ENCODE peak calls at places on chromosomes 1 and 21, in ten cellular contexts. One of them, this sample, is unnamed.
A peak's percentile ranks its signal among the peaks of the same experiment; 100 is the strongest.

GRCh38 chr1:32336963-32337675 is 1.1 kb upstream of the MARCKSL1 start:
- DNase-seq in OCI-LY7: peak; percentile 51
- DNase-seq in transverse colon: peak; percentile 57
- DNase-seq in Peyer's patch: peak; percentile 85
- DNase-seq in A673: peak; percentile 45
- DNase-seq in tibial nerve: no peak
- DNase-seq in tibial artery: no peak
- DNase-seq in heart left ventricle: peak; percentile 38
- DNase-seq in fibroblast of lung: peak; percentile 53
- DNase-seq in IMR-90: peak; percentile 47
- DNase-seq in this sample: no peak

GRCh38 chr1:225514671-225515081 is 86.8 kb upstream of the LBR start:
- DNase-seq in Peyer's patch: no peak
- DNase-seq in fibroblast of lung: peak; percentile 32
- DNase-seq in tibial artery: no peak
- DNase-seq in transverse colon: no peak
- DNase-seq in OCI-LY7: no peak
- DNase-seq in tibial nerve: no peak
- DNase-seq in heart left ventricle: no peak
- DNase-seq in A673: no peak
- DNase-seq in IMR-90: no peak
- DNase-seq in this sample: no peak

GRCh38 chr1:247407180-247407616 is 8.8 kb upstream of the NLRP3 start:
- DNase-seq in fibroblast of lung: no peak
- DNase-seq in A673: no peak
- DNase-seq in Peyer's patch: peak; percentile 78
- DNase-seq in tibial artery: no peak
- DNase-seq in IMR-90: no peak
- DNase-seq in heart left ventricle: no peak
- DNase-seq in OCI-LY7: no peak
- DNase-seq in tibial nerve: no peak
- DNase-seq in transverse colon: peak; percentile 37
- DNase-seq in this sample: no peak

GRCh38 chr1:209657140-209657879 is 5.1 kb upstream of the LAMB3 start:
- DNase-seq in IMR-90: no peak
- DNase-seq in tibial artery: no peak
- DNase-seq in fibroblast of lung: no peak
- DNase-seq in tibial nerve: no peak
- DNase-seq in Peyer's patch: no peak
- DNase-seq in transverse colon: no peak
- DNase-seq in A673: no peak
- DNase-seq in OCI-LY7: no peak
- DNase-seq in heart left ventricle: no peak
- DNase-seq in this sample: no peak

GRCh38 chr1:227343727-227344551 is 25.6 kb upstream of the CDC42BPA start:
- DNase-seq in heart left ventricle: no peak
- DNase-seq in transverse colon: no peak
- DNase-seq in OCI-LY7: no peak
- DNase-seq in tibial nerve: no peak
- DNase-seq in Peyer's patch: no peak
- DNase-seq in A673: peak; percentile 49
- DNase-seq in tibial artery: no peak
- DNase-seq in fibroblast of lung: peak; percentile 83
- DNase-seq in IMR-90: peak; percentile 96
- DNase-seq in this sample: no peak

GRCh38 chr1:91777630-91778300 is 108.2 kb downstream of the TGFBR3 start:
- DNase-seq in fibroblast of lung: no peak
- DNase-seq in tibial artery: no peak
- DNase-seq in IMR-90: no peak
- DNase-seq in transverse colon: no peak
- DNase-seq in A673: no peak
- DNase-seq in Peyer's patch: no peak
- DNase-seq in OCI-LY7: no peak
- DNase-seq in tibial nerve: no peak
- DNase-seq in heart left ventricle: no peak
- DNase-seq in this sample: peak; percentile 56

GRCh38 chr1:208793946-208794345 is 549.8 kb upstream of the PLXNA2 start:
- DNase-seq in tibial nerve: no peak
- DNase-seq in IMR-90: no peak
- DNase-seq in fibroblast of lung: no peak
- DNase-seq in OCI-LY7: no peak
- DNase-seq in transverse colon: no peak
- DNase-seq in tibial artery: no peak
- DNase-seq in Peyer's patch: no peak
- DNase-seq in A673: no peak
- DNase-seq in heart left ventricle: no peak
- DNase-seq in this sample: no peak

GRCh38 chr1:16175610-16176553 is 20.0 kb upstream of the EPHA2 start:
- DNase-seq in A673: peak; percentile 62
- DNase-seq in tibial artery: peak; percentile 96
- DNase-seq in Peyer's patch: peak; percentile 88
- DNase-seq in fibroblast of lung: peak; percentile 92
- DNase-seq in IMR-90: peak; percentile 91
- DNase-seq in transverse colon: peak; percentile 86
- DNase-seq in OCI-LY7: no peak
- DNase-seq in heart left ventricle: peak; percentile 92
- DNase-seq in tibial nerve: peak; percentile 84
- DNase-seq in this sample: no peak

GRCh38 chr21:37803076-37803475 is 113.2 kb downstream of the KCNJ6 start:
- DNase-seq in A673: no peak
- DNase-seq in OCI-LY7: no peak
- DNase-seq in Peyer's patch: no peak
- DNase-seq in IMR-90: no peak
- DNase-seq in tibial artery: no peak
- DNase-seq in fibroblast of lung: no peak
- DNase-seq in heart left ventricle: no peak
- DNase-seq in tibial nerve: no peak
- DNase-seq in transverse colon: no peak
- DNase-seq in this sample: no peak

GRCh38 chr1:28259935-28260802 is 851 bp downstream of the SESN2 start:
- DNase-seq in Peyer's patch: peak; percentile 80
- DNase-seq in A673: peak; percentile 56
- DNase-seq in OCI-LY7: no peak
- DNase-seq in heart left ventricle: peak; percentile 81
- DNase-seq in transverse colon: peak; percentile 72
- DNase-seq in fibroblast of lung: peak; percentile 93
- DNase-seq in IMR-90: peak; percentile 88
- DNase-seq in tibial artery: peak; percentile 90
- DNase-seq in tibial nerve: peak; percentile 53
- DNase-seq in this sample: peak; percentile 93

GRCh38 chr1:224497714-224498573 is 63.3 kb upstream of the WDR26 start:
- DNase-seq in fibroblast of lung: peak; percentile 93
- DNase-seq in Peyer's patch: no peak
- DNase-seq in tibial artery: no peak
- DNase-seq in transverse colon: no peak
- DNase-seq in IMR-90: peak; percentile 90
- DNase-seq in tibial nerve: no peak
- DNase-seq in A673: peak; percentile 75
- DNase-seq in heart left ventricle: no peak
- DNase-seq in OCI-LY7: peak; percentile 24
- DNase-seq in this sample: no peak

GRCh38 chr1:67572594-67573221 is 112.3 kb upstream of the GADD45A start:
- DNase-seq in fibroblast of lung: peak; percentile 42
- DNase-seq in A673: no peak
- DNase-seq in Peyer's patch: peak; percentile 82
- DNase-seq in tibial nerve: no peak
- DNase-seq in tibial artery: no peak
- DNase-seq in IMR-90: peak; percentile 36
- DNase-seq in heart left ventricle: peak; percentile 29
- DNase-seq in OCI-LY7: no peak
- DNase-seq in transverse colon: peak; percentile 86
- DNase-seq in this sample: no peak

GRCh38 chr1:33428661-33429060 is 2.2 kb downstream of the PHC2 start:
- DNase-seq in IMR-90: no peak
- DNase-seq in OCI-LY7: no peak
- DNase-seq in fibroblast of lung: no peak
- DNase-seq in tibial nerve: no peak
- DNase-seq in heart left ventricle: no peak
- DNase-seq in tibial artery: no peak
- DNase-seq in transverse colon: no peak
- DNase-seq in Peyer's patch: no peak
- DNase-seq in A673: no peak
- DNase-seq in this sample: no peak

GRCh38 chr1:33426906-33427305 is 4.0 kb downstream of the PHC2 start:
- DNase-seq in OCI-LY7: no peak
- DNase-seq in fibroblast of lung: no peak
- DNase-seq in IMR-90: no peak
- DNase-seq in A673: no peak
- DNase-seq in heart left ventricle: no peak
- DNase-seq in tibial artery: no peak
- DNase-seq in transverse colon: no peak
- DNase-seq in tibial nerve: no peak
- DNase-seq in Peyer's patch: no peak
- DNase-seq in this sample: no peak

GRCh38 chr1:33429846-33430750 is 797 bp downstream of the PHC2 start:
- DNase-seq in Peyer's patch: peak; percentile 58
- DNase-seq in IMR-90: no peak
- DNase-seq in tibial artery: no peak
- DNase-seq in A673: no peak
- DNase-seq in transverse colon: peak; percentile 53
- DNase-seq in tibial nerve: no peak
- DNase-seq in OCI-LY7: no peak
- DNase-seq in heart left ventricle: peak; percentile 65
- DNase-seq in fibroblast of lung: peak; percentile 24
- DNase-seq in this sample: no peak

GRCh38 chr1:33430751-33431593 is at the start of gene PHC2:
- DNase-seq in Peyer's patch: peak; percentile 98
- DNase-seq in tibial artery: peak; percentile 98
- DNase-seq in transverse colon: peak; percentile 96
- DNase-seq in tibial nerve: peak; percentile 97
- DNase-seq in OCI-LY7: peak; percentile 93
- DNase-seq in heart left ventricle: peak; percentile 98
- DNase-seq in fibroblast of lung: peak; percentile 95
- DNase-seq in IMR-90: peak; percentile 94
- DNase-seq in A673: peak; percentile 98
- DNase-seq in this sample: peak; percentile 97

DNA sequence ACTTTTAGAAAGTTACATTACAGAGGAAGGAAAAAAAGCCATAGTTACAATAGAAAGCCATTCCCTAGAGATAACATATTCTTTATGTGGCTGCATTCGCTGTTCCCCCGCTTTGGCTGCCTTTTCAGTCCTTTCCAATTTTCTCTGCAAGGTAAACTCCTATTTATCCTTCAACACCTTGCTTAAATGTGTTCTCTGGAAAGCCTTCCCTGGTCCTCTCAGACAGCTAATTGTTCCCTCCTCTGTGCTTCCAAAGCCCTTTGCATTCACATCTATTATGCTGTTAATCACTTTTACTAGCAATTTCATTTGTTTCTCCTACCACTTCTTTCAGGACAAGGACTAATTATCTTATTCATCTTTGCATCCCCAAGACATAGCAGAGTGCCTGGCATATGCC is 1.6 kb downstream of the PHC2 start:
- DNase-seq in A673: no peak
- DNase-seq in tibial nerve: no peak
- DNase-seq in Peyer's patch: no peak
- DNase-seq in tibial artery: no peak
- DNase-seq in heart left ventricle: no peak
- DNase-seq in fibroblast of lung: no peak
- DNase-seq in OCI-LY7: no peak
- DNase-seq in transverse colon: no peak
- DNase-seq in IMR-90: no peak
- DNase-seq in this sample: no peak
- H3K4me3 ChIP-seq in A673: peak overlapping the region; percentile 63
- H3K4me3 ChIP-seq in tibial nerve: no peak overlapping the region
- H3K4me3 ChIP-seq in Peyer's patch: no peak overlapping the region
- H3K4me3 ChIP-seq in tibial artery: no peak overlapping the region
- H3K4me3 ChIP-seq in heart left ventricle: peak overlapping the region; percentile 80
- H3K4me3 ChIP-seq in fibroblast of lung: peak overlapping the region; percentile 61
- H3K4me3 ChIP-seq in OCI-LY7: no peak overlapping the region
- H3K4me3 ChIP-seq in transverse colon: no peak overlapping the region
- H3K4me3 ChIP-seq in IMR-90: no peak overlapping the region
- H3K4me3 ChIP-seq in this sample: no peak overlapping the region

GRCh38 chr1:186768906-186769305 is 59.8 kb upstream of the PLA2G4A start:
- DNase-seq in Peyer's patch: no peak
- DNase-seq in A673: no peak
- DNase-seq in tibial nerve: no peak
- DNase-seq in transverse colon: no peak
- DNase-seq in fibroblast of lung: no peak
- DNase-seq in OCI-LY7: no peak
- DNase-seq in tibial artery: no peak
- DNase-seq in heart left ventricle: no peak
- DNase-seq in IMR-90: no peak
- DNase-seq in this sample: no peak
- H3K4me1 ChIP-seq in Peyer's patch: no peaks in the 10 kb centered on the region
- H3K4me1 ChIP-seq in A673: no peaks in the 10 kb centered on the region
- H3K4me1 ChIP-seq in tibial nerve: no peaks in the 10 kb centered on the region
- H3K4me1 ChIP-seq in transverse colon: no peaks in the 10 kb centered on the region
- H3K4me1 ChIP-seq in fibroblast of lung: no peaks in the 10 kb centered on the region
- H3K4me1 ChIP-seq in OCI-LY7: peaks cover 8% of the 10 kb centered on the region
- H3K4me1 ChIP-seq in tibial artery: no peaks in the 10 kb centered on the region
- H3K4me1 ChIP-seq in heart left ventricle: no peaks in the 10 kb centered on the region
- H3K4me1 ChIP-seq in IMR-90: no peaks in the 10 kb centered on the region
- H3K4me1 ChIP-seq in this sample: no peaks in the 10 kb centered on the region

GRCh38 chr1:25889470-25889869 is 14.0 kb upstream of the PAQR7 start:
- DNase-seq in Peyer's patch: no peak
- DNase-seq in A673: no peak
- DNase-seq in heart left ventricle: no peak
- DNase-seq in fibroblast of lung: no peak
- DNase-seq in OCI-LY7: no peak
- DNase-seq in tibial artery: no peak
- DNase-seq in tibial nerve: no peak
- DNase-seq in transverse colon: no peak
- DNase-seq in IMR-90: peak; percentile 43
- DNase-seq in this sample: no peak
- TF ChIP-seq CTCF in Peyer's patch: peak; percentile 24
- TF ChIP-seq CTCF in A673: no peak
- TF ChIP-seq CTCF in heart left ventricle: no peak
- TF ChIP-seq CTCF in fibroblast of lung: peak; percentile 17
- TF ChIP-seq CTCF in OCI-LY7: no peak
- TF ChIP-seq CTCF in tibial artery: no peak
- TF ChIP-seq CTCF in tibial nerve: no peak
- TF ChIP-seq CTCF in transverse colon: no peak
- TF ChIP-seq CTCF in IMR-90: peak; percentile 44
- TF ChIP-seq CTCF in this sample: no peak

DNA sequence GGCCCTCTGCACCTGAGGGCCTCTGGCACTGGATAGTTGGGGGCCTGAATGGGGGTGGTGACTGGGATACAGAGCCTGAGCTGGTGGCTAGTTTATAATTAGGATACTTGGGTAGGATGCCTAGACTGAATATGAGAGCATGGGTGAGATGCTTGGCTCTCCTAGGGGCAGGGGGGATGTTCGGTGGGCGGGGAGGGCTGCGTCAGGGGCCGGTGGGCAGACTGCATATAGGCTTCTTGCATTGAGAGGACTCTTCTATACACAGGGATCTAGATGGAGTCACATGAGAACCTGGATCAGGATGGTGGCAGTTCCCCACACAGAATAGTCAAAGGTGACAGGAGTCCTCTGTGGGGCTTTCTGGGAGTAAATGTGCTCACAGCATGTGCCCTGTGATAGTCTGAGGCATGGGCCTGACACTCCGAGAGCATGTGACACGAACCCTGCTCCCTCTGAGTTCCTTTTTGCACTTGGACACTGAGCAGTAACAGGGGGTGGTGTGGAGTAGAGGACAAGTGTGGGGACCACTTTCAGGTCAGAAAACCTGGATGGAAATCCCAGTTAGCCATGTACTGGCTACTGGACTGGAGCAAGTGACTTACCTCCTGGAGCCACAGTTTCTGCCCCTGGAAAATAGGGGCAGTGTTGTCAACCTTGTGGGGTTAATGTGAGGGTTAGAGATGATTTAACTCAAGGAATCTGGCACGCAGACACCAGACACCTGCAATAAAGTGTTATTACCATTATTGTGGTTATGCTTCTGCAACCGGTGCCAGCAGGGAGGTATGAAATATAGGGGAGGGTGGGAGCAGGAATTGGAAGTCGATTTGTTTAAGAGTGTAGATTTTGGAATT is 2.2 kb downstream of the MAP7D1 start:
- DNase-seq in tibial artery: no peak
- DNase-seq in A673: no peak
- DNase-seq in OCI-LY7: no peak
- DNase-seq in transverse colon: no peak
- DNase-seq in Peyer's patch: no peak
- DNase-seq in heart left ventricle: no peak
- DNase-seq in IMR-90: no peak
- DNase-seq in fibroblast of lung: no peak
- DNase-seq in tibial nerve: no peak
- DNase-seq in this sample: no peak
- H3K4me3 ChIP-seq in tibial artery: peak overlapping the region; percentile 99
- H3K4me3 ChIP-seq in A673: peak overlapping the region; percentile 100
- H3K4me3 ChIP-seq in OCI-LY7: peak overlapping the region; percentile 97
- H3K4me3 ChIP-seq in transverse colon: peak overlapping the region; percentile 100
- H3K4me3 ChIP-seq in Peyer's patch: peak overlapping the region; percentile 100
- H3K4me3 ChIP-seq in heart left ventricle: peak overlapping the region; percentile 98
- H3K4me3 ChIP-seq in IMR-90: peak overlapping the region; percentile 98
- H3K4me3 ChIP-seq in fibroblast of lung: peak overlapping the region; percentile 87
- H3K4me3 ChIP-seq in tibial nerve: peak overlapping the region; percentile 99
- H3K4me3 ChIP-seq in this sample: peak overlapping the region; percentile 94